ENCODE peak calls at places on chromosomes 4 and X, in ten cellular contexts. P is spleen; R is HL-60; A is progenitor cell of endocrine pancreas; N is tibial nerve; J is heart left ventricle; G is CD8-positive, alpha-beta T cell; X is astrocyte of the spinal cord; C is mammary epithelial cell; Y is WERI-Rb-1. F is an unnamed sample.

GRCh38 chrX:10240918-10241317 is 84.1 kb downstream of the CLCN4 start:
- DNase-seq in J (no peak), C (peak), X (peak), P (no peak), G (no peak), Y (no peak), N (peak), R (no peak), A (no peak), F (no peak)

GRCh38 chr4:77142642-77143020 is 14.4 kb upstream of the CCNG2 start:
- DNase-seq in R (no peak), C (no peak), X (no peak), J (no peak), A (no peak), Y (no peak), P (no peak), G (no peak), N (no peak), F (no peak)

GRCh38 chrX:109707322-109707721 is 25.7 kb downstream of the ACSL4 start:
- DNase-seq in C (no peak), R (no peak), Y (no peak), A (no peak), J (no peak), G (no peak), P (peak), N (no peak), X (no peak), F (no peak)

GRCh38 chr4:78459327-78459726 is 92.2 kb upstream of the ANXA3 start:
- DNase-seq in N (no peak), R (no peak), C (no peak), X (no peak), Y (no peak), P (no peak), G (no peak), A (no peak), J (no peak), F (no peak)

GRCh38 chr4:166972071-166972470 is 262.2 kb downstream of the SPOCK3 start:
- DNase-seq in N (no peak), A (no peak), G (no peak), J (no peak), Y (no peak), C (peak), R (no peak), X (peak), P (no peak), F (no peak)

GRCh38 chr4:138978028-138978585 is 37.5 kb upstream of the NOCT start:
- DNase-seq in A (no peak), P (no peak), Y (no peak), N (no peak), J (no peak), R (no peak), G (no peak), X (no peak), C (no peak), F (no peak)

GRCh38 chr4:18733956-18734872 is 712.7 kb upstream of the LCORL start:
- DNase-seq in A (no peak), X (peak), Y (no peak), N (no peak), J (peak), C (no peak), P (no peak), R (no peak), G (no peak), F (no peak)

GRCh38 chrX:10755477-10756334 is 135.3 kb upstream of the MID1 start:
- DNase-seq in Y (no peak), G (no peak), A (no peak), X (peak), C (no peak), N (peak), R (peak), J (no peak), P (no peak), F (peak)

GRCh38 chr4:16516796-16517413 is 290.6 kb upstream of the TAPT1 start:
- DNase-seq in C (no peak), J (peak), R (peak), N (peak), G (no peak), Y (peak), X (peak), P (no peak), A (no peak), F (no peak)

GRCh38 chr4:186149872-186150271 is 41.5 kb upstream of the CYP4V2 start:
- DNase-seq in R (no peak), Y (peak), N (peak), G (peak), X (peak), C (no peak), A (no peak), J (peak), P (no peak), F (peak)

GRCh38 chrX:96540111-96540631 is 144.5 kb upstream of the DIAPH2 start:
- DNase-seq in A (no peak), J (no peak), R (peak), X (no peak), Y (no peak), G (no peak), P (no peak), C (no peak), N (no peak), F (no peak)

GRCh38 chrX:10470009-10470408 is 150.4 kb downstream of the MID1 start:
- DNase-seq in G (no peak), J (no peak), C (no peak), A (no peak), P (no peak), R (no peak), N (no peak), X (no peak), Y (no peak), F (no peak)

GRCh38 chr4:81164623-81165416 is 50.2 kb downstream of the PRKG2 start:
- DNase-seq in P (no peak), G (no peak), N (no peak), Y (no peak), J (no peak), R (no peak), A (no peak), X (peak), C (peak), F (no peak)

GRCh38 chr4:15963568-15963967 is 593 bp upstream of the FGFBP2 start:
- DNase-seq in G (peak), C (no peak), Y (no peak), J (no peak), X (no peak), A (no peak), R (peak), P (peak), N (no peak), F (no peak)

GRCh38 chr4:138217567-138217966 is 24.6 kb downstream of the SLC7A11 start:
- DNase-seq in R (no peak), A (no peak), J (peak), N (no peak), X (no peak), Y (no peak), P (no peak), G (no peak), C (no peak), F (no peak)

GRCh38 chrX:53383376-53384087 is 38.9 kb downstream of the SMC1A start:
- DNase-seq in G (no peak), N (no peak), Y (peak), P (no peak), X (no peak), J (peak), C (no peak), R (no peak), A (no peak), F (no peak)

GRCh38 chrX:6041630-6042029 is 187.0 kb downstream of the NLGN4X start:
- DNase-seq in J (no peak), R (no peak), G (no peak), A (no peak), X (peak), P (no peak), N (no peak), C (peak), Y (no peak), F (no peak)

GRCh38 chr4:33518852-33519251 is 2725.5 kb downstream of the ARAP2 start:
- DNase-seq in G (no peak), J (no peak), C (no peak), Y (no peak), X (no peak), A (no peak), P (no peak), N (no peak), R (no peak), F (no peak)

GRCh38 chr4:54767376-54767775 is 109.6 kb downstream of the KIT start:
- DNase-seq in A (no peak), C (no peak), Y (no peak), J (no peak), P (no peak), G (no peak), N (no peak), X (no peak), R (no peak), F (no peak)

GRCh38 chr4:845233-845835 is 19.4 kb upstream of the CPLX1 start:
- DNase-seq in P (peak), R (no peak), Y (peak), J (peak), N (no peak), X (peak), A (no peak), C (no peak), G (no peak), F (peak)

GRCh38 chrX:19904778-19905367 is 17.5 kb upstream of the SH3KBP1 start:
- DNase-seq in X (peak), P (no peak), G (no peak), J (peak), C (peak), R (peak), A (no peak), N (no peak), Y (peak), F (peak)

GRCh38 chrX:123267220-123267619 is 83.1 kb downstream of the GRIA3 start:
- DNase-seq in X (peak), P (no peak), N (no peak), G (no peak), R (no peak), C (no peak), Y (no peak), J (no peak), A (no peak), F (no peak)

GRCh38 chr4:20248155-20248558 is 3.5 kb upstream of the SLIT2 start:
- DNase-seq in P (no peak), Y (peak), A (no peak), G (no peak), J (no peak), C (no peak), N (peak), X (peak), R (peak), F (peak)
- TF ChIP-seq CTCF in P (peak), Y (peak), A (peak), G (no peak), J (peak), C (peak), N (peak), X (peak), R (peak), F (peak)

GRCh38 chrX:45598841-45599240 is 398.2 kb upstream of the DIPK2B start:
- DNase-seq in G (no peak), Y (no peak), J (no peak), X (peak), P (no peak), C (peak), A (no peak), N (no peak), R (no peak), F (no peak)

GRCh38 chrX:45592067-45592466 is 391.4 kb upstream of the DIPK2B start:
- DNase-seq in N (no peak), C (no peak), G (no peak), R (no peak), Y (no peak), J (no peak), P (no peak), A (no peak), X (no peak), F (no peak)

GRCh38 chrX:45591650-45592049 is 391.0 kb upstream of the DIPK2B start:
- DNase-seq in A (no peak), C (no peak), G (no peak), J (no peak), P (no peak), N (no peak), Y (no peak), X (no peak), R (no peak), F (no peak)

GRCh38 chrX:45601052-45601451 is 400.4 kb upstream of the DIPK2B start:
- DNase-seq in A (no peak), N (no peak), G (no peak), R (no peak), X (no peak), Y (no peak), C (no peak), J (no peak), P (no peak), F (no peak)

GRCh38 chrX:45596190-45596808 is 395.6 kb upstream of the DIPK2B start:
- DNase-seq in A (no peak), Y (no peak), R (no peak), X (no peak), G (no peak), J (no peak), P (no peak), N (no peak), C (no peak), F (no peak)
- TF ChIP-seq CTCF in A (no peak), Y (no peak), R (no peak), X (no peak), G (no peak), J (no peak), P (no peak), N (no peak), C (no peak), F (no peak)

DNA sequence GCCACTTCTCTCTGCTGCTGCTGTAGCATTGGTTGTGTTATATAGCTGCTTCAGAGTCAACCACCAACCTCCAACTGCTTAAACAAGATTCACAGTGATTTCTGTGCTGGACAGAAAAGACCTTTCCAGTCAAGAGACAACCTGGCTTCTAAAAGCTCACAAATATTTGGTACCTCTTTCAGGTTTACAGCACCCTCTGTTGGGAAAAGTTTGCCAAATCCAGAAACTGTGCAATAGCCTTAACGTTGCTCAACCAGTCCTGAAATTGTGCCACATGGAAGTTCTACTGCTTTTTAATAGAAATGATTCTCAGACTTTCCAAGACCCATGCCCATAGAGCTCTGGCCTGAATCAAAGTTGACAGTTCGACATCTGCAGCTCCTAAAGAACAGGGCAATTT is 842.1 kb upstream of the HTR2C start:
- DNase-seq in N (no peak), J (no peak), Y (no peak), G (no peak), X (peak), R (no peak), A (no peak), C (peak), P (no peak), F (peak)
- TF ChIP-seq CTCF in N (no peak), J (no peak), Y (no peak), G (no peak), X (no peak), R (no peak), A (peak), C (peak), P (no peak), F (peak)

DNA sequence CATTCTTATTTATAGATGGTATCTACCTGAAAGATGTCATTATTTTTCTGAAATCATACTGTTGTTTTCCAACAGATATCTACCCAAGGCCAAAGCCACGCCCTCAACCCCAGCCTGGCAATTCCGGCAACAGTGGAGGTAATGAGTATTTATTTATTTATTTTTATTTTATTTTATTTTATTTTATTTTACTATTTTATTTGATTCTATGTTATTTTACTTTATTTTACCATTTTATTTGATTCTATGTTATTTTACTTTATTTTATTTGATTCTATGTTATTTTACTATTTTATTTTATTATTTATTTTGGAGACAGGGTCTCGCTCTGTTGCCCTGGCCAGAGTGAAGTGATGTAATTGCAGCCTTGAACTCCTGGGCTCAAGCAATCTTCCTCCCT is 37.7 kb downstream of the XG start:
- DNase-seq in A (no peak), C (no peak), J (no peak), G (no peak), X (no peak), P (no peak), Y (no peak), R (no peak), N (no peak), F (no peak)
- TF ChIP-seq CTCF in A (no peak), C (no peak), J (no peak), G (no peak), X (no peak), P (no peak), Y (no peak), R (no peak), N (no peak), F (no peak)

GRCh38 chr4:3749081-3749480 is 17.1 kb upstream of the ADRA2C start:
- DNase-seq in X (no peak), G (no peak), P (no peak), N (no peak), C (no peak), A (no peak), R (no peak), J (no peak), Y (no peak), F (no peak)

GRCh38 chr4:3746701-3747581 is 19.2 kb upstream of the ADRA2C start:
- DNase-seq in G (no peak), P (no peak), R (no peak), Y (no peak), N (no peak), J (no peak), X (no peak), C (no peak), A (no peak), F (no peak)

GRCh38 chr4:3744901-3745300 is 21.3 kb upstream of the ADRA2C start:
- DNase-seq in C (no peak), J (no peak), A (no peak), R (no peak), N (no peak), Y (no peak), P (no peak), X (no peak), G (no peak), F (no peak)

GRCh38 chr4:3745886-3746656 is 20.1 kb upstream of the ADRA2C start:
- DNase-seq in P (no peak), J (no peak), C (no peak), R (no peak), X (peak), A (no peak), Y (no peak), N (no peak), G (no peak), F (no peak)

DNA sequence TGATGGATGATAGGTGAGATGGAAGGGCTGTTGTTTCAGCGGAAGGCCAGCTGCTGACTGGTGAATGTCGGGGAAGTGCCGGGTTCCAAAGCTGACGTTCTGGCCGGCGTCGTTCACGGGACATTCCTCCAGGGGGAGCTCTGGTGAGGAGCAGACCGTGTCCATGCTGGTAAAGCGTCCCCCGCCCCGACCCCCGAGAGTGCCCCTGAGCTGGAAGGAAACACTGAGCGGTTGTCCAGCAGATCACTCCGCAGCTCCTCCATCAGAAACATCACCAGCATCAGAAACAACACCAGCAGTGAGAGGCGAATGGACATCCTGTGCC is 18.6 kb upstream of the ADRA2C start:
- DNase-seq in A (peak), G (no peak), J (no peak), Y (peak), N (no peak), X (no peak), R (no peak), P (no peak), C (no peak), F (peak)
- TF ChIP-seq CTCF in A (peak), G (no peak), J (peak), Y (peak), N (no peak), X (peak), R (peak), P (peak), C (no peak), F (peak)

DNA sequence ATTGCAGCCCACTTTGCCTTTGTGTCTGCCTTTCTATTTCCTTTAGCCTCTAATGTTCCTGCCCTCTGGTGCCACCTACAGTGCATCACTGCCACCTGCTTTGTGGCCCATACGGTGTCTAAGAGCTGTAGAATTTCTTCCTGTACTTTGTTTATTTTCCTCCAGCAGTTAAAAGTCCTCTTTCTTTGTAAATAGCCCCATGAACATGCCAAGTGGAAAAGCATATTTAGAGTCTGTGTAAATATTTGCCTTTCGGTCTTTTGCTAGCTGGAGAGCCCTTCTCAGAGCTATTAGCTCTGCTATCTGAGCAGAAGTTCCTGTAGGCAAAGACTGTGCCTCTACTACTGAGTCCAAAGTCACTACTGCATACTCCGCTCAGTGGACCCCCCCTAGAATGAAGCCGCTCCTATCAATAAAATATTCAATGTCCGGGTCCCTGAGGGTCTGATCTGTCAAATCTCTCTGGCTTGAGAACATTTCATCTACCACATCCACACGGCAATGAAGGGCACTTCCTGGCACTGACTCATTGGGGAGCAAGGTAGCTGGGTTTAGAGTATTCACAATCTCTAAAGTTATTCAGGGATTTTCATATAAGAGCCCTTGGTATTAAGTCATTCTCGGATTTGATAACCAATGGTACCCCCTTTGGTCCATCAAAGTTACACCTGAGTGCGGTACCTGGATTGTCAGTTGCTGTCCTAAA is 36.3 kb downstream of the SULT1E1 start:
- DNase-seq in N (no peak), G (peak), Y (peak), A (no peak), C (peak), X (peak), R (peak), P (peak), J (no peak), F (no peak)
- TF ChIP-seq CTCF in N (no peak), G (peak), Y (peak), A (peak), C (peak), X (peak), R (peak), P (peak), J (no peak), F (no peak)

DNA sequence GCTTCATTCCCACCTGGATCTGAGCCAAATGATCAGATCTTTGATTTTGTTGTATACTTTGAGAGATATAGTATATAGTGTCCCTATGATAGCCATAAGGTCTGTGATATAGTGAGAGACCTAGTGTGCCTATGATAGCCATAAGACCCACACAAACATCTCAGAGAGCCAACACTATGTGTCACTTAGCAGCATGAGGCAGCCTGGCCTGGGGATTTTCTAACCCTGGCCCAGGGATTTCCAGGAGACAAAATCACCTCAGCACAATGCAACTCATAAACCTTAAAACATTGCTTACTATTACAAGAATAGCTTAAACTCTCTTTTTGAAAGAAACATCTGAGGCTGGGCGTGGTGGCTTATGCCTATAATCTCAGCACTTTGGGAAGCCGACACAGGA is 23.2 kb upstream of the COL25A1 start:
- DNase-seq in R (no peak), Y (no peak), G (no peak), J (no peak), P (no peak), A (no peak), N (no peak), X (no peak), C (no peak), F (no peak)
- TF ChIP-seq CTCF in R (no peak), Y (no peak), G (no peak), J (no peak), P (no peak), A (no peak), N (no peak), X (no peak), C (no peak), F (no peak)

GRCh38 chr4:60865238-60865637 is 334.9 kb upstream of the ADGRL3 start:
- DNase-seq in R (no peak), Y (peak), X (peak), N (no peak), J (no peak), P (no peak), C (peak), A (no peak), G (no peak), F (no peak)
- TF ChIP-seq CTCF in R (no peak), Y (peak), X (peak), N (no peak), J (no peak), P (no peak), C (peak), A (peak), G (no peak), F (no peak)

DNA sequence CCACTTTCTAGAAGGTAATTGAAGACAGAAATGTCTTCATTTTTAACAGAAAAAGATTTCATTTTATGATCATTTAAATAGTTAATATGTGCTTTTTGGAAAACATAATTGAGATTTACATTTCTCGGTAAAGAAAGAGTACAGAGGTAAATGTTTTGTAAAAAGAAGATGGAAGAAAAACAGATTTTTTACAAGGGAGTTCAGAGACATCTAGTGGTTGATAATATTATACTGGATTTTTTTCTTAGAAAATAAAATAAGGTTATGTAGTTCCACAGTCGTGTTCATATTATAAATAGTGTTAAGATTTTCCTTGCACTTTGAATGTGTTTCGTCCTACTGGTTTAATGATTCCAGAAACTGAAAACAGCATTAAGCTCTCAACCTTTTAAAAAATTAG is 60.6 kb downstream of the SMARCA1 start:
- DNase-seq in P (no peak), R (no peak), N (no peak), X (no peak), Y (no peak), C (no peak), G (no peak), J (no peak), A (no peak), F (no peak)
- TF ChIP-seq CTCF in P (no peak), R (no peak), N (no peak), X (no peak), Y (no peak), C (no peak), G (no peak), J (peak), A (peak), F (no peak)

F was measured in nephron progenitor cell.